ENCODE peak calls at places on chromosomes 2 and 18, in four cellular contexts. One of them, this sample, is unnamed. For H3K9me3, the result is how much of the 10 kb centered on the place peaks cover.

GRCh38 chr18:13235326-13235937 is 16.9 kb downstream of the LDLRAD4 start:
- DNase-seq in CD4-positive, alpha-beta T cell: no peak
- DNase-seq in left ventricle myocardium inferior: no peak
- DNase-seq in stomach: no peak
- DNase-seq in this sample: no peak

GRCh38 chr2:239436669-239437325 is 36.0 kb upstream of the HDAC4 start:
- DNase-seq in CD4-positive, alpha-beta T cell: no peak
- DNase-seq in left ventricle myocardium inferior: no peak
- DNase-seq in stomach: no peak
- DNase-seq in this sample: no peak

GRCh38 chr18:36811430-36811829 is 17.4 kb downstream of the TPGS2 start:
- DNase-seq in CD4-positive, alpha-beta T cell: no peak
- DNase-seq in left ventricle myocardium inferior: no peak
- DNase-seq in stomach: no peak
- DNase-seq in this sample: no peak

GRCh38 chr18:3447035-3447894 is 2.7 kb upstream of the TGIF1 start:
- DNase-seq in CD4-positive, alpha-beta T cell: peak
- DNase-seq in left ventricle myocardium inferior: peak
- DNase-seq in stomach: peak
- DNase-seq in this sample: peak

GRCh38 chr2:144521702-144522101 is 1.8 kb upstream of the ZEB2 start:
- DNase-seq in CD4-positive, alpha-beta T cell: no peak
- DNase-seq in left ventricle myocardium inferior: no peak
- DNase-seq in stomach: no peak
- DNase-seq in this sample: no peak

GRCh38 chr2:239485622-239486021 is 84.8 kb upstream of the HDAC4 start:
- DNase-seq in CD4-positive, alpha-beta T cell: no peak
- DNase-seq in left ventricle myocardium inferior: no peak
- DNase-seq in stomach: no peak
- DNase-seq in this sample: no peak

GRCh38 chr2:237254911-237255578 is 158.9 kb downstream of the COL6A3 start:
- DNase-seq in CD4-positive, alpha-beta T cell: no peak
- DNase-seq in left ventricle myocardium inferior: no peak
- DNase-seq in stomach: no peak
- DNase-seq in this sample: no peak

GRCh38 chr2:198916548-198916947 is 541.2 kb downstream of the SATB2 start:
- DNase-seq in CD4-positive, alpha-beta T cell: no peak
- DNase-seq in left ventricle myocardium inferior: no peak
- DNase-seq in stomach: no peak
- DNase-seq in this sample: no peak

GRCh38 chr2:11344956-11345671 is 678 bp upstream of the ROCK2 start:
- DNase-seq in CD4-positive, alpha-beta T cell: peak
- DNase-seq in left ventricle myocardium inferior: peak
- DNase-seq in stomach: peak
- DNase-seq in this sample: no peak

GRCh38 chr2:104849618-104850097 is 4.3 kb upstream of the POU3F3 start:
- DNase-seq in CD4-positive, alpha-beta T cell: peak
- DNase-seq in left ventricle myocardium inferior: no peak
- DNase-seq in stomach: no peak
- DNase-seq in this sample: peak

GRCh38 chr2:44972771-44973535 is 31.5 kb downstream of the SIX3 start:
- DNase-seq in CD4-positive, alpha-beta T cell: no peak
- DNase-seq in left ventricle myocardium inferior: no peak
- DNase-seq in stomach: no peak
- DNase-seq in this sample: no peak

GRCh38 chr2:219684721-219685689 is 57.6 kb downstream of the SLC4A3 start:
- DNase-seq in CD4-positive, alpha-beta T cell: peak
- DNase-seq in left ventricle myocardium inferior: peak
- DNase-seq in stomach: peak
- DNase-seq in this sample: peak

GRCh38 chr2:33526132-33526531 is 49.7 kb downstream of the RASGRP3 start:
- DNase-seq in CD4-positive, alpha-beta T cell: no peak
- DNase-seq in left ventricle myocardium inferior: no peak
- DNase-seq in stomach: no peak
- DNase-seq in this sample: no peak

GRCh38 chr18:67805261-67805660 is 288.7 kb upstream of the DSEL start:
- DNase-seq in CD4-positive, alpha-beta T cell: no peak
- DNase-seq in left ventricle myocardium inferior: no peak
- DNase-seq in stomach: no peak
- DNase-seq in this sample: no peak

GRCh38 chr2:23207871-23208270 is 177.1 kb upstream of the KLHL29 start:
- DNase-seq in CD4-positive, alpha-beta T cell: no peak
- DNase-seq in left ventricle myocardium inferior: no peak
- DNase-seq in stomach: no peak
- DNase-seq in this sample: no peak

GRCh38 chr2:101124684-101125366 is 26.4 kb downstream of the TBC1D8 start:
- DNase-seq in CD4-positive, alpha-beta T cell: no peak
- DNase-seq in left ventricle myocardium inferior: peak
- DNase-seq in stomach: peak
- DNase-seq in this sample: no peak

GRCh38 chr2:7169631-7170030 is 252.4 kb downstream of the RNF144A start:
- DNase-seq in CD4-positive, alpha-beta T cell: no peak
- DNase-seq in left ventricle myocardium inferior: no peak
- DNase-seq in stomach: no peak
- DNase-seq in this sample: no peak

GRCh38 chr18:38459595-38459994 is 894.0 kb upstream of the CELF4 start:
- DNase-seq in CD4-positive, alpha-beta T cell: no peak
- DNase-seq in left ventricle myocardium inferior: no peak
- DNase-seq in stomach: no peak
- DNase-seq in this sample: no peak

GRCh38 chr2:223513771-223514455 is 88.2 kb downstream of the SCG2 start:
- DNase-seq in CD4-positive, alpha-beta T cell: no peak
- DNase-seq in left ventricle myocardium inferior: no peak
- DNase-seq in stomach: no peak
- DNase-seq in this sample: no peak

GRCh38 chr2:43424262-43425207 is 171.3 kb downstream of the THADA start:
- DNase-seq in CD4-positive, alpha-beta T cell: no peak
- DNase-seq in left ventricle myocardium inferior: no peak
- DNase-seq in stomach: no peak
- DNase-seq in this sample: no peak
- TF ChIP-seq CTCF in CD4-positive, alpha-beta T cell: no peak
- TF ChIP-seq CTCF in left ventricle myocardium inferior: no peak
- TF ChIP-seq CTCF in stomach: no peak
- TF ChIP-seq CTCF in this sample: no peak

GRCh38 chr18:78641689-78642231 is 337.9 kb upstream of the SALL3 start:
- DNase-seq in CD4-positive, alpha-beta T cell: no peak
- DNase-seq in left ventricle myocardium inferior: no peak
- DNase-seq in stomach: no peak
- DNase-seq in this sample: no peak
- H3K9me3 ChIP-seq in CD4-positive, alpha-beta T cell: under half
- H3K9me3 ChIP-seq in left ventricle myocardium inferior: under half
- H3K9me3 ChIP-seq in stomach: under half
- H3K9me3 ChIP-seq in this sample: under half

GRCh38 chr2:20771296-20771695 is 51.6 kb downstream of the LDAH start:
- DNase-seq in CD4-positive, alpha-beta T cell: no peak
- DNase-seq in left ventricle myocardium inferior: no peak
- DNase-seq in stomach: no peak
- DNase-seq in this sample: no peak
- TF ChIP-seq CTCF in CD4-positive, alpha-beta T cell: no peak
- TF ChIP-seq CTCF in left ventricle myocardium inferior: no peak
- TF ChIP-seq CTCF in stomach: no peak
- TF ChIP-seq CTCF in this sample: no peak

GRCh38 chr18:78228974-78229373 is 750.6 kb upstream of the SALL3 start:
- DNase-seq in CD4-positive, alpha-beta T cell: no peak
- DNase-seq in left ventricle myocardium inferior: no peak
- DNase-seq in stomach: no peak
- DNase-seq in this sample: no peak
- H3K9me3 ChIP-seq in CD4-positive, alpha-beta T cell: under half
- H3K9me3 ChIP-seq in left ventricle myocardium inferior: under half
- H3K9me3 ChIP-seq in stomach: under half
- H3K9me3 ChIP-seq in this sample: under half

DNA sequence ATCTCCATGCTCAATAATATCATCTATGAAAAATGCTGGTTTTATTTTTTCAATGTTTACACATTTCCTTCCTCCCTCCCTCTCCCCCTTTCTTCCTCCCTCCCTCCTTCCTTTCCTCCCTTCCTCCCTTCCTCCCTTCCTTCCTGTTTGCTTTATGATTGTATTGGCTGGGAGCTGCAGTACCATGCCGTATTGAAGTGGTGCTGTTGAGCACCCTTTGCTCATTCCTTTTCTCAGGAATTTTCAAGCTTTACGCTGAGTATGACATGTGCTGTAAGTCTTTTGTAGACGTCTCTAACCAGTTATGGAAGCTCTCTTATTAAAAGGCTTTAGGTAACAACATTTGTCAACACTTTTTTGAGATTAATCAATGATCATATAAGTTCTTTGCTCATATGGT is 100.4 kb downstream of the SNTG2 start:
- DNase-seq in CD4-positive, alpha-beta T cell: no peak
- DNase-seq in left ventricle myocardium inferior: no peak
- DNase-seq in stomach: no peak
- DNase-seq in this sample: no peak
- TF ChIP-seq CTCF in CD4-positive, alpha-beta T cell: no peak
- TF ChIP-seq CTCF in left ventricle myocardium inferior: no peak
- TF ChIP-seq CTCF in stomach: no peak
- TF ChIP-seq CTCF in this sample: no peak

GRCh38 chr2:142725386-142725785 is 152.1 kb upstream of the KYNU start:
- DNase-seq in CD4-positive, alpha-beta T cell: no peak
- DNase-seq in left ventricle myocardium inferior: no peak
- DNase-seq in stomach: no peak
- DNase-seq in this sample: no peak

GRCh38 chr2:142722569-142722968 is 154.9 kb upstream of the KYNU start:
- DNase-seq in CD4-positive, alpha-beta T cell: no peak
- DNase-seq in left ventricle myocardium inferior: no peak
- DNase-seq in stomach: no peak
- DNase-seq in this sample: no peak

GRCh38 chr2:142723236-142723635 is 154.2 kb upstream of the KYNU start:
- DNase-seq in CD4-positive, alpha-beta T cell: no peak
- DNase-seq in left ventricle myocardium inferior: no peak
- DNase-seq in stomach: no peak
- DNase-seq in this sample: no peak

GRCh38 chr2:142724713-142725349 is 152.6 kb upstream of the KYNU start:
- DNase-seq in CD4-positive, alpha-beta T cell: no peak
- DNase-seq in left ventricle myocardium inferior: no peak
- DNase-seq in stomach: no peak
- DNase-seq in this sample: no peak

GRCh38 chr2:142724186-142724585 is 153.3 kb upstream of the KYNU start:
- DNase-seq in CD4-positive, alpha-beta T cell: no peak
- DNase-seq in left ventricle myocardium inferior: no peak
- DNase-seq in stomach: no peak
- DNase-seq in this sample: no peak
- H3K9me3 ChIP-seq in CD4-positive, alpha-beta T cell: under half
- H3K9me3 ChIP-seq in left ventricle myocardium inferior: under half
- H3K9me3 ChIP-seq in stomach: under half
- H3K9me3 ChIP-seq in this sample: under half